ENCODE peak calls at places on chromosomes 5 and 9, in nine cellular contexts. I is NCI-H774; G is COR-L47; F is NCI-H1092 treated with DMSO at 0.1 percent for 48 hours; C is foreskin melanocyte; W is stimulated activated naive B cell treated with anti-CD40 and anti-IgM and Interleukin-4, amounts not matched to agents 10 μg/mL and 1 μg/mL and 100 μg/mL, for 72 hours; M is NCI-H748 treated with DMSO at 0.1 percent for 48 hours; X is esophagus squamous epithelium; N is stimulated activated CD8-positive, alpha-beta memory T cell treated with anti-CD3 and anti-CD28 coated beads, Interleukin-7, amount 100 ng/mL, for 1 hour. Y is an unnamed sample.

GRCh38 chr5:172793577-172794488 is 22.8 kb upstream of the DUSP1 start:
- DNase-seq in I (no peak), G (no peak), F (no peak), C (no peak), W (peak), M (no peak), X (no peak), N (no peak), Y (no peak)

GRCh38 chr9:129272348-129273025 is 94.4 kb upstream of the IER5L start:
- DNase-seq in I (no peak), G (no peak), F (no peak), C (no peak), W (no peak), M (no peak), X (no peak), N (no peak), Y (no peak)

GRCh38 chr9:28538132-28538531 is 964.9 kb upstream of the C9orf72 start:
- DNase-seq in I (no peak), G (no peak), F (no peak), C (no peak), W (no peak), M (no peak), X (no peak), N (no peak), Y (no peak)

GRCh38 chr5:151745071-151745705 is 13.2 kb downstream of the ATOX1 start:
- DNase-seq in I (no peak), G (no peak), F (no peak), C (peak), W (peak), M (no peak), X (peak), N (peak), Y (peak)

GRCh38 chr9:4281676-4282075 is 18.2 kb downstream of the GLIS3 start:
- DNase-seq in I (no peak), G (no peak), F (no peak), C (peak), W (no peak), M (no peak), X (no peak), N (no peak), Y (no peak)

GRCh38 chr9:73146113-73146815 is 5.4 kb upstream of the ANXA1 start:
- DNase-seq in I (no peak), G (no peak), F (no peak), C (no peak), W (no peak), M (no peak), X (no peak), N (no peak), Y (no peak)

GRCh38 chr9:14153310-14153720 is 160.6 kb downstream of the NFIB start:
- DNase-seq in I (no peak), G (peak), F (no peak), C (no peak), W (no peak), M (no peak), X (no peak), N (no peak), Y (no peak)

GRCh38 chr5:179127136-179128040 is 67.2 kb downstream of the ZNF354C start:
- DNase-seq in I (no peak), G (no peak), F (no peak), C (no peak), W (no peak), M (no peak), X (no peak), N (no peak), Y (no peak)

GRCh38 chr5:132485641-132486317 is 4.8 kb downstream of the IRF1 start:
- DNase-seq in I (no peak), G (no peak), F (no peak), C (no peak), W (no peak), M (no peak), X (no peak), N (no peak), Y (no peak)

GRCh38 chr9:13899924-13900323 is 414.0 kb downstream of the NFIB start:
- DNase-seq in I (no peak), G (no peak), F (no peak), C (no peak), W (no peak), M (no peak), X (no peak), N (no peak), Y (no peak)

GRCh38 chr9:114677418-114677817 is 4.6 kb downstream of the TEX48 start:
- DNase-seq in I (peak), G (peak), F (peak), C (peak), W (no peak), M (no peak), X (no peak), N (no peak), Y (peak)

GRCh38 chr9:128152133-128152780 is 3.0 kb downstream of the LCN2 start:
- DNase-seq in I (no peak), G (no peak), F (no peak), C (no peak), W (no peak), M (no peak), X (no peak), N (no peak), Y (no peak)